ENCODE peak calls at places on chromosomes 6 and 20, in nine cellular contexts. V is AG10803; Q is cardiac muscle cell; C is H9; Y is activated effector memory CD4-positive, alpha-beta T cell treated with anti-CD3 and anti-CD28 coated beads, Interleukin-2, amount 50 U/mL, for 16 hours; T is NCI-H2029; R is KBM-7; O is AML-193; M is stimulated activated CD4-positive, alpha-beta T cell treated with anti-CD3 and anti-CD28 coated beads, Interleukin-15, amount 100 ng/mL, for 1 hour. F is an unnamed sample.

GRCh38 chr20:37567331-37567665 is 39.6 kb upstream of the BLCAP start:
- DNase-seq in O (no peak), R (no peak), M (no peak), V (no peak), Y (peak; percentile 22), C (no peak), T (no peak), Q (no peak), F (no peak)

GRCh38 chr6:24807584-24807983 is 8.9 kb upstream of the ARMH2 start:
- DNase-seq in M (no peak), C (no peak), R (no peak), T (no peak), O (no peak), V (no peak), Q (no peak), Y (no peak), F (no peak)

GRCh38 chr6:37308084-37308817 is 45.5 kb upstream of the RNF8 start:
- DNase-seq in C (no peak), Q (peak; percentile 22), T (peak; percentile 98), R (no peak), V (peak; percentile 40), Y (no peak), M (no peak), O (no peak), F (no peak)

GRCh38 chr6:28695671-28696537 is 170.2 kb downstream of the GPX5 start:
- DNase-seq in T (no peak), O (no peak), R (no peak), Q (peak; percentile 27), Y (no peak), C (no peak), M (no peak), V (peak; percentile 45), F (no peak)

GRCh38 chr6:9250852-9251251 is 815.5 kb upstream of the SLC35B3 start:
- DNase-seq in O (no peak), Y (no peak), R (peak; percentile 19), Q (peak; percentile 63), V (peak; percentile 26), M (no peak), C (peak; percentile 68), T (peak; percentile 74), F (no peak)

GRCh38 chr6:112881828-112882227 is 534.7 kb downstream of the RFPL4B start:
- DNase-seq in V (peak; percentile 66), Q (no peak), Y (no peak), R (no peak), T (no peak), O (no peak), C (no peak), M (no peak), F (no peak)

GRCh38 chr6:27161603-27161945 is 85.9 kb upstream of the PRSS16 start:
- DNase-seq in C (no peak), R (no peak), M (no peak), Y (no peak), V (no peak), O (no peak), Q (no peak), T (no peak), F (no peak)

GRCh38 chr6:135219346-135219745 is 38.2 kb downstream of the MYB start:
- DNase-seq in O (no peak), C (no peak), Y (no peak), R (no peak), T (no peak), Q (no peak), V (no peak), M (no peak), F (no peak)

GRCh38 chr20:49868964-49869363 is 46.4 kb downstream of the SPATA2 start:
- DNase-seq in Q (no peak), R (no peak), C (no peak), V (no peak), T (no peak), O (no peak), Y (no peak), M (no peak), F (no peak)

GRCh38 chr6:164200071-164200470 is 785.6 kb downstream of the QKI start:
- DNase-seq in V (peak; percentile 20), O (no peak), T (no peak), R (no peak), M (no peak), C (no peak), Y (no peak), Q (peak; percentile 2), F (no peak)

GRCh38 chr6:169629256-169629655 is 72.6 kb downstream of the WDR27 start:
- DNase-seq in C (no peak), Y (no peak), R (no peak), Q (no peak), V (no peak), T (no peak), M (no peak), O (no peak), F (no peak)

GRCh38 chr6:73107016-73107415 is 118.3 kb downstream of the KHDC1L start:
- DNase-seq in O (no peak), R (no peak), Q (no peak), T (no peak), M (no peak), V (peak; percentile 22), Y (no peak), C (no peak), F (no peak)

GRCh38 chr6:143457563-143458359 is 7.2 kb downstream of the PEX3 start:
- DNase-seq in O (no peak), Q (peak; percentile 30), M (no peak), V (peak; percentile 15), Y (no peak), R (no peak), C (no peak), T (no peak), F (no peak)

GRCh38 chr20:24952376-24953203 is 3.5 kb downstream of the CST7 start:
- DNase-seq in Y (peak; percentile 62), O (no peak), M (no peak), Q (no peak), V (no peak), T (no peak), C (peak; percentile 21), R (no peak), F (no peak)

F was measured in T-cell.